ENCODE peak calls at places on chromosomes 2 and 18, in five cellular contexts. K, R, I, J and C are unnamed samples.

GRCh38 chr2:238133499-238134392 is 4.7 kb upstream of the KLHL30 start:
- DNase-seq in J (no peak), R (no peak), K (peak; percentile 39), I (no peak), C (peak; percentile 76)

GRCh38 chr18:56984731-56985130 is 162.2 kb upstream of the BOD1L2 start:
- DNase-seq in J (no peak), K (no peak), R (no peak), I (no peak), C (no peak)

GRCh38 chr2:237616373-237617304 is 10.7 kb upstream of the LRRFIP1 start:
- DNase-seq in I (no peak), R (peak; percentile 85), J (no peak), K (no peak), C (no peak)

GRCh38 chr2:70728128-70728527 is 39.9 kb downstream of the ADD2 start:
- DNase-seq in K (no peak), R (no peak), J (no peak), I (no peak), C (no peak)

GRCh38 chr2:130300258-130300969 is 42.3 kb upstream of the IMP4 start:
- DNase-seq in I (no peak), R (no peak), J (no peak), K (no peak), C (no peak)

GRCh38 chr2:240618776-240619175 is 6.5 kb upstream of the GPR35 start:
- DNase-seq in J (no peak), I (no peak), R (no peak), K (no peak), C (no peak)

GRCh38 chr18:35142270-35142605 is 98.6 kb upstream of the ZNF397 start:
- DNase-seq in J (no peak), I (no peak), K (no peak), R (no peak), C (no peak)

GRCh38 chr2:240179186-240179815 is 38.8 kb upstream of the OTOS start:
- DNase-seq in R (no peak), K (no peak), I (no peak), J (no peak), C (no peak)

GRCh38 chr2:26299488-26300092 is 46.4 kb upstream of the SELENOI start:
- DNase-seq in I (peak; percentile 12), R (peak; percentile 68), K (no peak), J (no peak), C (no peak)

GRCh38 chr2:155546715-155547555 is 785.6 kb downstream of the NR4A2 start:
- DNase-seq in R (no peak), J (no peak), I (no peak), K (no peak), C (peak; percentile 1)

GRCh38 chr2:241882090-241882625 is 12.6 kb downstream of the RTP5 start:
- DNase-seq in I (no peak), R (no peak), J (peak; percentile 66), K (no peak), C (peak; percentile 74)

GRCh38 chr2:222875482-222875881 is 14.6 kb downstream of the ACSL3 start:
- DNase-seq in K (no peak), J (no peak), I (no peak), R (no peak), C (no peak)

GRCh38 chr2:186636800-186637795 is 47.2 kb downstream of the ITGAV start:
- DNase-seq in I (no peak), K (no peak), R (no peak), J (no peak), C (no peak)

GRCh38 chr2:192035731-192036442 is 158.8 kb downstream of the TMEFF2 start:
- DNase-seq in K (no peak), J (no peak), I (no peak), R (peak; percentile 76), C (no peak)

GRCh38 chr2:201261471-201261870 is 1.1 kb downstream of the CASP8 start:
- DNase-seq in I (no peak), K (no peak), J (no peak), R (no peak), C (no peak)

GRCh38 chr2:201260302-201260800 is at the start of gene CASP8:
- DNase-seq in J (no peak), I (no peak), R (peak; percentile 53), K (no peak), C (no peak)

GRCh38 chr2:201263774-201264173 is 3.4 kb downstream of the CASP8 start:
- DNase-seq in K (no peak), R (no peak), I (no peak), J (no peak), C (no peak)

GRCh38 chr2:201262718-201263117 is 2.4 kb downstream of the CASP8 start:
- DNase-seq in J (no peak), K (no peak), R (no peak), I (no peak), C (no peak)

DNA sequence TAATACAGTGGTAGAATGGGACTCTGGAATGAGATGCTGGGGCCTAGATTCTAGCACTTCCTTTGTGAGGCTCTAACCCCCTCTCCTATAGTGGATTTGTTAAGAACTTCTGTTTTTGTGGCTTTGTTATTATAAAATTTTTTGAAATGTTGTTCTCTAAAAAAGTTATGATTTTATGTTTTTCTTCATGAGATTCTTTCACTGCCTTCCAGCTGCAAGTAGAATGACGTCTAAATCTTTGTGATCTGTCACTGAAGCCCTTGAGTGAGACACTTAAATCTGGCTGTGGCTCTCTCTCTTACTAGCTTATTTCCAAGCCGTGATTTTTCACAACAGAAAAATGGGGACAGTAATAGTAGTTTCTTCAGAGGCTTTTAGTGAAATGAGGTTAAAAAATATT is 1.6 kb downstream of the CASP8 start:
- DNase-seq in I (no peak), K (no peak), J (no peak), R (no peak), C (no peak)
- TF ChIP-seq RCOR1 in I (no peak), K (no peak), J (no peak), R (no peak), C (no peak)

DNA sequence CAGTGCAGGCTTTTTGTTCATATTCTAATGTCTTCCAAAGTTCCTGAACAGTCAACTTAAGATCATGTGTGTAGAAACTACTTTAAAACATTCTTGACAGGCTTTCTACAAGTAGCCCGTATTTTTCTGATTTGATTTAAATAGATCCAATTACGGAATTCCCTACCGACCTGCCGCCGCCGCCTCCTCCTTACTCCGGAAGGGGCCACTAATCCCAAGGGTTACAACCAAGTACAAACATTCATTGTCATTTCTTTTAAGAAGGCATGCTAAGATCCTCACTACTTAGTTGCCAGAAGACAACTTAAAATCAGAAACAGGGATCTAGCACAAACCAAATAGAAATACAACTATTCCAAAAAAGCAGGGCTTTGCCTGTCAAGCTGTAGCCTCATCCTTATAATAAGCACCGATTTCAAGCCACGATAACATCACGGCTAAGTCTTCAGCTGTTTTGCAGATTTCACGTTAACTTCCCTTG is 775 bp downstream of the WDR33 start:
- DNase-seq in J (no peak), I (no peak), K (peak; percentile 20), R (peak; percentile 28), C (peak; percentile 36)
- TF ChIP-seq RCOR1 in J (peak; percentile 10), I (no peak), K (no peak), R (no peak), C (no peak)

GRCh38 chr2:175432021-175432420 is 250.5 kb upstream of the ATP5MC3 start:
- DNase-seq in J (no peak), K (no peak), R (no peak), I (no peak), C (no peak)
- TF ChIP-seq RCOR1 in J (no peak), K (no peak), R (no peak), I (no peak), C (no peak)

GRCh38 chr2:10333247-10333613 is 30.5 kb downstream of the HPCAL1 start:
- DNase-seq in I (no peak), J (no peak), K (no peak), R (no peak), C (no peak)

GRCh38 chr2:10333966-10334365 is 31.3 kb downstream of the HPCAL1 start:
- DNase-seq in I (no peak), K (no peak), J (no peak), R (no peak), C (no peak)

GRCh38 chr2:10331033-10331701 is 28.5 kb downstream of the HPCAL1 start:
- DNase-seq in K (peak; percentile 36), J (peak; percentile 71), I (peak; percentile 40), R (no peak), C (no peak)

GRCh38 chr2:10331702-10332401 is 29.1 kb downstream of the HPCAL1 start:
- DNase-seq in J (no peak), I (peak; percentile 51), K (no peak), R (no peak), C (no peak)

GRCh38 chr2:10332402-10333246 is 29.9 kb downstream of the HPCAL1 start:
- DNase-seq in R (no peak), J (peak; percentile 43), K (no peak), I (no peak), C (no peak)
- TF ChIP-seq RCOR1 in R (no peak), J (no peak), K (no peak), I (no peak), C (no peak)

DNA sequence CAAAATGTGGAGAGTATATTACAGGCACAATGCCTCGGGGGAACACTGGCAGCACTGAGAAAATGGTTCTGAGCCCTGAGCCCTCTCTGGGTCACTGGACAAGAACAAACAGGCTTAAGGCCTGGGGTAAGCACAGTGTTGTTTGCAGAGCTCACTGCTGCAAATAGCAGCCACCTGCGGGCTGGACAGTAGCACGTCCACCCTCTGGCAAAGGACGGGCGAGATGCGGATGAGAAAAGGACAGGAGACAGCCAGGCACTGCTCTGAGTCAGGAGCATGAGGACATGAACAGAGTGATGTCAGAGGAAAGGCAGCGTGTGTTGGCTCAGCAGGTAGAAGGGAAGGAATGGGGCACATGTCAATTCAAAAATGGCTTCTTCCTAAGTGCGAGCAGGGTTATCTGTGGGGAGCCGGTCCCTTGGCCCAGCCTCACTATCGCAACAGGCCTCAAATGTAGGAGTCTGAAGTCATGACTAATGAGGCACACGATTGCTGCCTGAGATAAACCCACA is 25.9 kb upstream of the NEB start:
- DNase-seq in J (peak; percentile 71), K (no peak), R (no peak), I (no peak), C (no peak)
- TF ChIP-seq RCOR1 in J (no peak), K (no peak), R (no peak), I (no peak), C (no peak)

GRCh38 chr18:8699948-8700347 is 5.4 kb upstream of the MTCL1 start:
- DNase-seq in R (peak; percentile 27), K (no peak), I (no peak), J (no peak), C (no peak)

GRCh38 chr18:8703781-8704301 is 1.5 kb upstream of the MTCL1 start:
- DNase-seq in R (no peak), K (no peak), J (no peak), I (no peak), C (no peak)

GRCh38 chr18:8702668-8703067 is 2.7 kb upstream of the MTCL1 start:
- DNase-seq in K (no peak), I (no peak), J (no peak), R (no peak), C (no peak)

GRCh38 chr18:8703181-8703638 is 2.1 kb upstream of the MTCL1 start:
- DNase-seq in R (no peak), K (no peak), J (no peak), I (no peak), C (no peak)

GRCh38 chr18:8701546-8702118 is 3.7 kb upstream of the MTCL1 start:
- DNase-seq in J (no peak), R (peak; percentile 91), K (peak; percentile 64), I (no peak), C (peak; percentile 34)
- TF ChIP-seq RCOR1 in J (no peak), R (no peak), K (no peak), I (no peak), C (no peak)